ENCODE peak calls at places on chromosomes 11 and 22, in four cellular contexts. One of them, this sample, is unnamed.

GRCh38 chr11:65426839-65427690 is 4.5 kb downstream of the NEAT1 start:
- DNase-seq in GM12878: no peak
- DNase-seq in HepG2: no peak
- DNase-seq in K562: peak
- DNase-seq in this sample: no peak

GRCh38 chr11:43517518-43517917 is 158.8 kb downstream of the TTC17 start:
- DNase-seq in K562: no peak
- DNase-seq in HepG2: no peak
- DNase-seq in GM12878: no peak
- DNase-seq in this sample: no peak

GRCh38 chr22:23222875-23223565 is 42.7 kb downstream of the BCR start:
- DNase-seq in HepG2: no peak
- DNase-seq in GM12878: no peak
- DNase-seq in K562: no peak
- DNase-seq in this sample: no peak

GRCh38 chr11:29306527-29306926 is 710.3 kb downstream of the KCNA4 start:
- DNase-seq in GM12878: no peak
- DNase-seq in HepG2: no peak
- DNase-seq in K562: no peak
- DNase-seq in this sample: no peak

GRCh38 chr11:34443136-34443535 is 4.4 kb downstream of the CAT start:
- DNase-seq in GM12878: no peak
- DNase-seq in HepG2: no peak
- DNase-seq in K562: no peak
- DNase-seq in this sample: no peak

GRCh38 chr22:19524170-19525115 is at the start of gene CLDN5:
- DNase-seq in HepG2: no peak
- DNase-seq in GM12878: no peak
- DNase-seq in K562: no peak
- DNase-seq in this sample: peak

GRCh38 chr11:32279672-32280071 is 155.7 kb downstream of the WT1 start:
- DNase-seq in GM12878: no peak
- DNase-seq in HepG2: no peak
- DNase-seq in K562: no peak
- DNase-seq in this sample: peak

GRCh38 chr22:23240639-23241389 is 60.5 kb downstream of the BCR start:
- DNase-seq in HepG2: no peak
- DNase-seq in GM12878: no peak
- DNase-seq in K562: peak
- DNase-seq in this sample: peak

GRCh38 chr11:65505434-65506315 is 6.8 kb downstream of the MALAT1 start:
- DNase-seq in HepG2: no peak
- DNase-seq in K562: peak
- DNase-seq in GM12878: no peak
- DNase-seq in this sample: no peak

GRCh38 chr11:41237386-41237785 is 222.1 kb downstream of the LRRC4C start:
- DNase-seq in GM12878: no peak
- DNase-seq in K562: no peak
- DNase-seq in HepG2: no peak
- DNase-seq in this sample: no peak

GRCh38 chr11:131504199-131504949 is 134.0 kb downstream of the NTM start:
- DNase-seq in K562: no peak
- DNase-seq in HepG2: no peak
- DNase-seq in GM12878: no peak
- DNase-seq in this sample: no peak

GRCh38 chr22:39221999-39222686 is 22.6 kb downstream of the PDGFB start:
- DNase-seq in GM12878: no peak
- DNase-seq in HepG2: no peak
- DNase-seq in K562: no peak
- DNase-seq in this sample: no peak

GRCh38 chr22:35071784-35072183 is 5.8 kb downstream of the ISX start:
- DNase-seq in GM12878: no peak
- DNase-seq in K562: no peak
- DNase-seq in HepG2: no peak
- DNase-seq in this sample: no peak

GRCh38 chr11:10606536-10607208 is 38.2 kb upstream of the LYVE1 start:
- DNase-seq in K562: no peak
- DNase-seq in GM12878: peak
- DNase-seq in HepG2: no peak
- DNase-seq in this sample: no peak

GRCh38 chr22:17562906-17563870 is at the start of gene SLC25A18:
- DNase-seq in GM12878: no peak
- DNase-seq in HepG2: peak
- DNase-seq in K562: peak
- DNase-seq in this sample: peak

GRCh38 chr22:38756631-38757463 is 1.0 kb upstream of the SUN2 start:
- DNase-seq in K562: peak
- DNase-seq in HepG2: no peak
- DNase-seq in GM12878: no peak
- DNase-seq in this sample: no peak

GRCh38 chr11:121450424-121450823 is 1.7 kb upstream of the SORL1 start:
- DNase-seq in K562: no peak
- DNase-seq in HepG2: no peak
- DNase-seq in GM12878: no peak
- DNase-seq in this sample: no peak

GRCh38 chr11:86608251-86608799 is 64.1 kb downstream of the ME3 start:
- DNase-seq in K562: peak
- DNase-seq in GM12878: peak
- DNase-seq in HepG2: peak
- DNase-seq in this sample: peak

GRCh38 chr11:77090046-77090372 is 12.6 kb upstream of the OMP start:
- DNase-seq in HepG2: no peak
- DNase-seq in K562: no peak
- DNase-seq in GM12878: no peak
- DNase-seq in this sample: no peak

GRCh38 chr11:74134661-74135515 is 35.9 kb downstream of the C2CD3 start:
- DNase-seq in K562: peak
- DNase-seq in HepG2: no peak
- DNase-seq in GM12878: no peak
- DNase-seq in this sample: no peak

GRCh38 chr11:27933992-27934829 is 173.7 kb downstream of the KIF18A start:
- DNase-seq in HepG2: no peak
- DNase-seq in K562: no peak
- DNase-seq in GM12878: no peak
- DNase-seq in this sample: no peak

GRCh38 chr11:12397953-12398352 is 20.6 kb downstream of the PARVA start:
- DNase-seq in K562: no peak
- DNase-seq in HepG2: no peak
- DNase-seq in GM12878: no peak
- DNase-seq in this sample: no peak

GRCh38 chr22:42229455-42230149 is 40.9 kb downstream of the TCF20 start:
- DNase-seq in GM12878: no peak
- DNase-seq in K562: no peak
- DNase-seq in HepG2: no peak
- DNase-seq in this sample: no peak

GRCh38 chr11:112581747-112582146 is 321.1 kb upstream of the PLET1 start:
- DNase-seq in GM12878: peak
- DNase-seq in K562: no peak
- DNase-seq in HepG2: no peak
- DNase-seq in this sample: no peak

GRCh38 chr11:73406131-73406530 is 29.9 kb downstream of the RELT start:
- DNase-seq in GM12878: no peak
- DNase-seq in K562: no peak
- DNase-seq in HepG2: no peak
- DNase-seq in this sample: no peak

GRCh38 chr11:92917927-92918326 is 51.5 kb upstream of the MTNR1B start:
- DNase-seq in K562: no peak
- DNase-seq in GM12878: no peak
- DNase-seq in HepG2: no peak
- DNase-seq in this sample: no peak

GRCh38 chr11:10807629-10808552 is 835 bp downstream of the EIF4G2 start:
- DNase-seq in GM12878: no peak
- DNase-seq in K562: peak
- DNase-seq in HepG2: peak
- DNase-seq in this sample: peak

GRCh38 chr11:116813170-116813569 is 9.9 kb downstream of the APOA4 start:
- DNase-seq in K562: no peak
- DNase-seq in HepG2: no peak
- DNase-seq in GM12878: no peak
- DNase-seq in this sample: no peak

GRCh38 chr22:16806401-16806800 is 18.8 kb downstream of the XKR3 start:
- DNase-seq in HepG2: no peak
- DNase-seq in K562: no peak
- DNase-seq in GM12878: no peak
- DNase-seq in this sample: no peak

GRCh38 chr11:111570796-111571195 is 30.3 kb downstream of the LAYN start:
- DNase-seq in HepG2: no peak
- DNase-seq in K562: no peak
- DNase-seq in GM12878: no peak
- DNase-seq in this sample: no peak

GRCh38 chr11:57776101-57776511 is 14.5 kb downstream of the CTNND1 start:
- DNase-seq in GM12878: no peak
- DNase-seq in HepG2: no peak
- DNase-seq in K562: no peak
- DNase-seq in this sample: no peak

GRCh38 chr11:2441171-2441570 is 3.1 kb downstream of the TRPM5 start:
- DNase-seq in GM12878: no peak
- DNase-seq in K562: no peak
- DNase-seq in HepG2: no peak
- DNase-seq in this sample: no peak

GRCh38 chr11:126930100-126930841 is 70.3 kb downstream of the KIRREL3 start:
- DNase-seq in K562: no peak
- DNase-seq in HepG2: no peak
- DNase-seq in GM12878: no peak
- DNase-seq in this sample: no peak

GRCh38 chr22:17198188-17199130 is 20.8 kb downstream of the ADA2 start:
- DNase-seq in K562: peak
- DNase-seq in HepG2: no peak
- DNase-seq in GM12878: no peak
- DNase-seq in this sample: no peak

GRCh38 chr22:25120761-25121212 is 78.9 kb upstream of the CRYBB3 start:
- DNase-seq in HepG2: peak
- DNase-seq in K562: no peak
- DNase-seq in GM12878: no peak
- DNase-seq in this sample: no peak

GRCh38 chr11:61834278-61835004 is 6.3 kb downstream of the FADS2 start:
- DNase-seq in HepG2: no peak
- DNase-seq in GM12878: peak
- DNase-seq in K562: peak
- DNase-seq in this sample: no peak

GRCh38 chr11:120564573-120565301 is 53.2 kb downstream of the GRIK4 start:
- DNase-seq in HepG2: no peak
- DNase-seq in K562: peak
- DNase-seq in GM12878: peak
- DNase-seq in this sample: peak

GRCh38 chr11:115222218-115222862 is 281.9 kb downstream of the CADM1 start:
- DNase-seq in HepG2: peak
- DNase-seq in GM12878: peak
- DNase-seq in K562: peak
- DNase-seq in this sample: no peak

GRCh38 chr22:23847310-23847920 is 8.6 kb upstream of the DERL3 start:
- DNase-seq in HepG2: no peak
- DNase-seq in GM12878: no peak
- DNase-seq in K562: no peak
- DNase-seq in this sample: no peak

GRCh38 chr11:118912742-118913410 is 12.8 kb downstream of the BCL9L start:
- DNase-seq in GM12878: peak
- DNase-seq in HepG2: no peak
- DNase-seq in K562: peak
- DNase-seq in this sample: no peak
- TF ChIP-seq BHLHE40 in GM12878: no peak
- TF ChIP-seq BHLHE40 in HepG2: no peak
- TF ChIP-seq BHLHE40 in K562: no peak
- TF ChIP-seq BHLHE40 in this sample: no peak

DNA sequence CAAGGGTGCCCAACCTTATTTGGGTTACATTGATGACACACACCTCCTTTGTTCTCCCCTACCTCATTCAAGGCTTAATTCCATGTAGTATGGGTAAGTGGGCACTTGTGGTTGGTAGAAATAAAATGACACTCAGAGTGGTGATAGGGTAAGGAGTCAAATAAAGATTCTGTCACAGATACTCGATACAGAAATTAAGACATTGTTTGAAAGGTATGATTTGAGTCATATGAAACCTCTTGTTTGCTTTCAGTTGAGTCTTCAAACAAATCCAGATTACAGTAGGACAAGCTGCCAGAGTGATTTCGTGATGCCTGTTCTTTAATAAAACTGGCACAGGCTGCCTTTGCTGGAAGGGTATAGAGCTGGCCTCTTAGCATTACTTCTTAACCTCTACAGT is 182.4 kb downstream of the SPON1 start:
- DNase-seq in GM12878: no peak
- DNase-seq in K562: no peak
- DNase-seq in HepG2: no peak
- DNase-seq in this sample: no peak
- TF ChIP-seq TARDBP in GM12878: no peak
- TF ChIP-seq TARDBP in K562: no peak
- TF ChIP-seq TARDBP in HepG2: no peak
- TF ChIP-seq TARDBP in this sample: no peak

DNA sequence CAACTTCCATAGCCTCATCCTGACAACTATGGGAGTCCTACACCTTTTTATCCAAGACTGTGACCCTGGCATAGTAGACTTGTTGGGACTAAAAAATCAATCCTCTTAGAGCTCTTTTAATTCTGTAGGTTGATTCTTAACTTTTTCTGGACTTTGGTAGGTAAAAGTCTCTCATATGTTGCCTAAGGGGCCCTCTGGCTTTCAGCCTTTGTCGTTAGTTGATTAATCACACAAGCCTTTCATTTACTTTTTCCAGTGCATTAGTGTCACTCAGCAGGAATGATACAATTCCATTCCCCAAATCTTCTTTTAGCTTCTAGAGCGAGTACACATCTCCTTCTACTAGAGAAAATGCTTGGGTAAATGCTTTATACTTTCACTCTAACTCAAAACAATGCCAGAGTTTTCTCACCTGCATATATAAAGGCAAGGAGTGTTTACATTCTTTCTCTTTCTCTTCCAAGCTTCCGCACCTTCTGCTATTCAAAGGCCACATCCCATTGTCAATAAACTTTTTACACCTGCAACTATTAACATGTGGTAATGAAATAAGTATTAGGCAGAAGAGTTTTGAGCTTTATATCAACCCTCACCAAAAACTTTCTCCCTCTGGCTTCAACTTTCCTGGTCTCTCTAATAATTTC is 516.6 kb downstream of the FAM181B start:
- DNase-seq in K562: no peak
- DNase-seq in HepG2: no peak
- DNase-seq in GM12878: no peak
- DNase-seq in this sample: no peak
- TF ChIP-seq BHLHE40 in K562: no peak
- TF ChIP-seq BHLHE40 in HepG2: no peak
- TF ChIP-seq BHLHE40 in GM12878: no peak
- TF ChIP-seq BHLHE40 in this sample: no peak

DNA sequence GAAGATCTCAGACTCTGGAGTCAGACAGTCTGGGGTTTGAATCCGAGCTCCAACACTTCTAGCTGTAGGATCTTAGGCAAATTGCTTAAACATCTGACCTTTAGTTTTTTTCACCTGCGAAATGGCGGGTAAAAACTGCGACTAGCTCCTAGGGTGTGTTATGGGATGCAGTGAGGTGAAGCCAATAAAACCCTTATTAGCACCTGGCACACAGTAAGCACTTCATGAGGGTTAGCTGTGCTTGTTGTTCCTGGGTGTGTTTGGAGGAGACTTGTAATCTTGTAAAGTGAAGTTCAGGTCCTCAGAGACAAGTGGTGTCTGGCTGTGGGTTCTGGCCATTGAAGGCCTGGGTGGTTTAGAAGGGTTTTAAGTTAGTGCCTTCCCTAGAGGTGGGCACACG is 68.9 kb downstream of the ZBTB16 start:
- DNase-seq in HepG2: no peak
- DNase-seq in K562: no peak
- DNase-seq in GM12878: no peak
- DNase-seq in this sample: no peak
- TF ChIP-seq TARDBP in HepG2: no peak
- TF ChIP-seq TARDBP in K562: no peak
- TF ChIP-seq TARDBP in GM12878: no peak
- TF ChIP-seq TARDBP in this sample: no peak